ENCODE peak calls at places on chromosomes 2 and 18, in seven cellular contexts. T is Panc1; C is A172; W is WTC11; S is stimulated activated CD4-positive, alpha-beta T cell treated with anti-CD3 and anti-CD28 coated beads, Interleukin-2, amount 100 ng/mL, for 24 hours; U is AG20443; D is body of pancreas. P is an unnamed sample.

GRCh38 chr18:79058007-79058406 is 11.2 kb upstream of the ATP9B start:
- DNase-seq in U (no peak), C (no peak), T (no peak), S (no peak), W (no peak), D (no peak), P (no peak)

GRCh38 chr2:23402205-23402740 is 17.3 kb downstream of the KLHL29 start:
- DNase-seq in U (no peak), C (no peak), W (no peak), D (no peak), S (no peak), T (no peak), P (no peak)

GRCh38 chr2:190835303-190835930 is 45.2 kb upstream of the GLS start:
- DNase-seq in U (peak), D (no peak), T (no peak), S (no peak), C (peak), W (no peak), P (no peak)

GRCh38 chr2:63590621-63591408 is 2.1 kb downstream of the MDH1 start:
- DNase-seq in U (no peak), T (no peak), C (no peak), S (no peak), W (no peak), D (peak), P (no peak)

GRCh38 chr2:226994775-226995174 is 158.9 kb downstream of the RHBDD1 start:
- DNase-seq in U (no peak), C (no peak), S (no peak), T (no peak), D (no peak), W (no peak), P (no peak)

GRCh38 chr2:71932780-71933466 is 214.7 kb downstream of the CYP26B1 start:
- DNase-seq in W (no peak), D (no peak), T (no peak), S (no peak), U (peak), C (no peak), P (no peak)

GRCh38 chr2:30095402-30095801 is 51.4 kb upstream of the YPEL5 start:
- DNase-seq in C (peak), S (no peak), U (no peak), W (no peak), D (no peak), T (no peak), P (no peak)

GRCh38 chr18:1102848-1103247 is 198.2 kb downstream of the ADCYAP1 start:
- DNase-seq in D (no peak), T (no peak), U (no peak), S (no peak), C (no peak), W (peak), P (no peak)

GRCh38 chr2:239911630-239912071 is 113.5 kb downstream of the NDUFA10 start:
- DNase-seq in D (peak), S (peak), U (no peak), C (no peak), W (no peak), T (no peak), P (no peak)

GRCh38 chr18:41666251-41666650 is 288.8 kb upstream of the PIK3C3 start:
- DNase-seq in S (no peak), T (no peak), U (no peak), D (no peak), W (no peak), C (no peak), P (no peak)

GRCh38 chr2:207463433-207463832 is 66.3 kb upstream of the CREB1 start:
- DNase-seq in U (no peak), D (no peak), T (no peak), S (no peak), W (no peak), C (no peak), P (no peak)

GRCh38 chr2:43300781-43301586 is 74.6 kb upstream of the ZFP36L2 start:
- DNase-seq in W (no peak), D (peak), T (no peak), S (no peak), C (no peak), U (no peak), P (no peak)

GRCh38 chr2:201129044-201129505 is 13.1 kb downstream of the CFLAR start:
- DNase-seq in T (no peak), U (peak), W (no peak), D (peak), S (peak), C (peak), P (no peak)

GRCh38 chr2:5528741-5529140 is 163.4 kb upstream of the SOX11 start:
- DNase-seq in U (no peak), T (no peak), C (no peak), S (no peak), W (no peak), D (no peak), P (no peak)

GRCh38 chr18:58054041-58054733 is 10.2 kb downstream of the NEDD4L start:
- DNase-seq in D (no peak), W (no peak), U (peak), S (no peak), C (no peak), T (no peak), P (no peak)

GRCh38 chr2:229974271-229974670 is 52.0 kb downstream of the FBXO36 start:
- DNase-seq in S (no peak), W (no peak), C (peak), U (peak), D (peak), T (no peak), P (no peak)

GRCh38 chr18:1017227-1017626 is 112.6 kb downstream of the ADCYAP1 start:
- DNase-seq in W (no peak), D (no peak), S (no peak), T (no peak), U (no peak), C (peak), P (no peak)

GRCh38 chr18:22739243-22739642 is 193.9 kb upstream of the RBBP8 start:
- DNase-seq in D (no peak), T (no peak), C (no peak), S (no peak), U (no peak), W (no peak), P (no peak)

GRCh38 chr18:25298853-25299274 is 53.1 kb downstream of the ZNF521 start:
- DNase-seq in D (peak), S (no peak), C (no peak), U (peak), W (no peak), T (peak), P (no peak)

GRCh38 chr2:191612496-191612895 is 65.4 kb upstream of the NABP1 start:
- DNase-seq in C (peak), D (no peak), U (peak), S (no peak), W (no peak), T (no peak), P (no peak)

GRCh38 chr18:3511980-3512379 is 62.0 kb downstream of the TGIF1 start:
- DNase-seq in U (peak), D (no peak), T (no peak), C (peak), W (no peak), S (no peak), P (no peak)

GRCh38 chr2:69305712-69306611 is 81.1 kb downstream of the GFPT1 start:
- DNase-seq in C (no peak), D (peak), W (peak), T (no peak), U (peak), S (no peak), P (no peak)

P was measured in activated T-helper 9 cell treated with anti-CD3 and anti-CD28 coated beads, Interleukin-2, amount 50 U/mL, for 16 hours.